ENCODE peak calls at places on chromosome 6, in nine cellular contexts. F is GM12878, K is breast epithelium, H is lung, G is lower lobe of right lung, R is pancreas, Z is tibial artery, M is spleen, I is cardiac muscle cell. O is an unnamed sample. For H3K36me3 and H3K27me3, the result is how much of the 10 kb centered on the place peaks cover.

GRCh38 chr6:150403458-150404245 is 34.8 kb downstream of the IYD start:
- DNase-seq in M (no peak), G (no peak), I (peak), R (peak), K (no peak), F (no peak), H (no peak), Z (peak), O (peak)

GRCh38 chr6:72218125-72218524 is 331.8 kb downstream of the RIMS1 start:
- DNase-seq in Z (no peak), I (peak), R (peak), M (no peak), K (no peak), G (no peak), F (no peak), H (no peak), O (peak)

GRCh38 chr6:88120635-88121034 is 45.5 kb downstream of the CNR1 start:
- DNase-seq in I (no peak), H (no peak), G (no peak), Z (no peak), F (no peak), M (no peak), K (no peak), R (no peak), O (no peak)

GRCh38 chr6:133778414-133778813 is 110.5 kb upstream of the TCF21 start:
- DNase-seq in I (peak), K (no peak), H (no peak), F (no peak), Z (no peak), M (no peak), G (no peak), R (no peak), O (peak)

GRCh38 chr6:147127587-147127986 is 76.6 kb upstream of the STXBP5 start:
- DNase-seq in I (no peak), F (no peak), K (no peak), R (no peak), Z (no peak), H (no peak), M (no peak), G (no peak), O (no peak)

GRCh38 chr6:15874821-15875220 is 212.0 kb upstream of the DTNBP1 start:
- DNase-seq in H (no peak), F (no peak), Z (no peak), R (no peak), I (peak), M (no peak), K (no peak), G (no peak), O (peak)

GRCh38 chr6:56399250-56399671 is 151.9 kb upstream of the COL21A1 start:
- DNase-seq in H (no peak), Z (no peak), G (no peak), R (peak), K (no peak), I (peak), F (no peak), M (no peak), O (no peak)

GRCh38 chr6:90080876-90081464 is 186.7 kb downstream of the GJA10 start:
- DNase-seq in Z (no peak), M (no peak), H (no peak), K (no peak), G (no peak), R (no peak), F (peak), I (no peak), O (no peak)

GRCh38 chr6:170312876-170313275 is 6.3 kb downstream of the FAM120B start:
- DNase-seq in G (no peak), F (no peak), R (no peak), K (no peak), I (no peak), H (no peak), Z (no peak), M (no peak), O (no peak)

GRCh38 chr6:141677598-141678211 is 455.0 kb upstream of the GJE1 start:
- DNase-seq in K (no peak), H (no peak), R (no peak), M (no peak), Z (no peak), F (no peak), I (peak), G (no peak), O (peak)

GRCh38 chr6:150719099-150719767 is 119.5 kb downstream of the PLEKHG1 start:
- DNase-seq in Z (no peak), K (no peak), F (no peak), I (no peak), G (no peak), H (no peak), M (no peak), R (no peak), O (no peak)

GRCh38 chr6:43628392-43629103 is 516 bp downstream of the GTPBP2 start:
- DNase-seq in M (no peak), H (peak), Z (peak), I (peak), G (no peak), R (peak), F (no peak), K (no peak), O (peak)

GRCh38 chr6:161212902-161213301 is 61.0 kb downstream of the AGPAT4 start:
- DNase-seq in R (peak), Z (no peak), H (no peak), G (no peak), F (no peak), K (no peak), I (no peak), M (no peak), O (no peak)

GRCh38 chr6:15913001-15913400 is 215.9 kb upstream of the MYLIP start:
- DNase-seq in G (no peak), K (no peak), I (no peak), Z (no peak), H (no peak), F (no peak), M (no peak), R (no peak), O (no peak)

GRCh38 chr6:27541212-27541931 is 68.5 kb upstream of the ZNF184 start:
- DNase-seq in R (no peak), F (no peak), K (no peak), I (no peak), H (no peak), Z (no peak), M (no peak), G (no peak), O (peak)

GRCh38 chr6:29769336-29769735 is 46.1 kb downstream of the HLA-F start:
- DNase-seq in Z (peak), F (no peak), G (no peak), I (no peak), M (no peak), H (no peak), K (no peak), R (no peak), O (no peak)

GRCh38 chr6:11318835-11319813 is 86.7 kb upstream of the NEDD9 start:
- DNase-seq in H (no peak), M (no peak), Z (no peak), R (no peak), I (no peak), F (no peak), K (no peak), G (no peak), O (no peak)

GRCh38 chr6:103674790-103675189 is 1184.9 kb downstream of the HACE1 start:
- DNase-seq in G (no peak), F (no peak), R (no peak), H (no peak), I (no peak), M (no peak), K (no peak), Z (no peak), O (no peak)

GRCh38 chr6:103675807-103676406 is 1183.8 kb downstream of the HACE1 start:
- DNase-seq in G (no peak), F (no peak), R (no peak), I (no peak), K (no peak), M (no peak), H (no peak), Z (no peak), O (peak)

GRCh38 chr6:103677290-103677689 is 1182.4 kb downstream of the HACE1 start:
- DNase-seq in G (no peak), H (no peak), F (no peak), Z (no peak), R (no peak), I (no peak), M (no peak), K (no peak), O (no peak)

GRCh38 chr6:103672169-103672568 is 1187.5 kb downstream of the HACE1 start:
- DNase-seq in I (no peak), K (no peak), R (no peak), H (no peak), F (no peak), Z (no peak), M (no peak), G (no peak), O (peak)
- TF ChIP-seq CTCF in I (no peak), K (no peak), R (no peak), H (no peak), F (no peak), Z (no peak), M (no peak), G (no peak), O (peak)

DNA sequence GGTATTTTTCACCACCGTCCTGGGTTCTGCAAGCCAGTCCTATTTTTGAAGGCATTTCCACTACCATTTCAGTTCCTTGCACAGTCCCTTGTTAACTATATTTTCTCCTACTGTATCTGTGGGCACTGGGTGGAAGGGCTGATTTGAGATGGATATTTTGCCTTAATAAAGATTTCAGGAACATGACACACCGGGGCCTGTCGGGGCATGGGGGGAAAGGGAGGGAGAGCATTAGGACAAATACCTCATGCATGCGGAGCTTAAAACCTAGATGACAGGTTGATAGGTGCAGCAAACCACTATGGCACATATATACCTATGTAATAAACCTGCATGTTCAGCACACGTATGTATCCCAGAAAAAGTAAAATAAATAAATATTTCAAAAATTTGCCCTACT is 22.4 kb downstream of the STK38 start:
- DNase-seq in F (no peak), Z (no peak), M (no peak), I (no peak), R (no peak), G (no peak), H (no peak), K (no peak), O (no peak)
- H3K36me3 ChIP-seq in F (under half), Z (under half), M (half or more), I (under half), R (under half), G (half or more), H (under half), K (under half), O (under half)

GRCh38 chr6:148382856-148383255 is 40.2 kb downstream of the SASH1 start:
- DNase-seq in F (no peak), G (no peak), M (no peak), R (no peak), K (no peak), Z (no peak), H (no peak), I (peak), O (peak)
- H3K27me3 ChIP-seq in F (under half), G (under half), M (under half), R (under half), K (under half), Z (under half), H (under half), I (under half), O (under half)

GRCh38 chr6:117399924-117400323 is 25.8 kb downstream of the ROS1 start:
- DNase-seq in Z (no peak), M (no peak), I (peak), K (no peak), G (no peak), R (no peak), F (no peak), H (no peak), O (no peak)
- TF ChIP-seq CTCF in Z (no peak), M (no peak), I (peak), K (no peak), G (no peak), R (no peak), F (no peak), H (no peak), O (peak)

DNA sequence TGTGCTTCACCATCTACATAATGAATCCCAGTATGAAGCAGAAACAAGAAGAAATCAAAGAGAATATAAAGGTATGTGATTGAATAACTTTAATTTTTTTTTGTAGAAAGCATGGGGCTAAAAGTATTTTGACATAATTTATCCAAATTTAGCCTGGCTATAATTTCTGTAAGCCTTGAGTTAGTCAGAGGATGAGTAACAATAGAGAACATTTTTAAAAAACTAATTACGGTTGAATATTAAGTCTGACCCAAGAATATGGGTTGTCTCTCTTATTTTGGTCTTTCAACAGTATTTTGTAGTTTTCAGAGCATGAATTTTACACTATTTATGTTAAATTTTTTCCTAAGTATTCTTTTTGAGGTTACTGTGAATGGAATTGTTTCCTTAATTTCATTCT is 2.5 kb downstream of the GMNN start:
- DNase-seq in R (no peak), G (no peak), Z (no peak), I (no peak), K (no peak), M (no peak), F (no peak), H (no peak), O (no peak)
- H3K36me3 ChIP-seq in R (under half), G (under half), Z (under half), I (under half), K (under half), M (under half), F (under half), H (under half), O (under half)